ENCODE peak calls at places on chromosome 1, in eight cellular contexts. One of them, this sample, is unnamed.

GRCh38 chr1:98201640-98202039 is 280.8 kb upstream of the DPYD start:
- DNase-seq in GF-D8: no peak
- DNase-seq in iris pigment epithelial cell: peak; percentile 84
- DNase-seq in AG04449: peak; percentile 65
- DNase-seq in HS-5: no peak
- DNase-seq in endodermal cell: no peak
- DNase-seq in activated CD4-positive, CD25-positive, alpha-beta regulatory T cell: no peak
- DNase-seq in Caki2: no peak
- DNase-seq in this sample: no peak

GRCh38 chr1:116909511-116910378 is at the start of gene PTGFRN:
- DNase-seq in endodermal cell: peak; percentile 92
- DNase-seq in AG04449: no peak
- DNase-seq in activated CD4-positive, CD25-positive, alpha-beta regulatory T cell: no peak
- DNase-seq in HS-5: no peak
- DNase-seq in iris pigment epithelial cell: peak; percentile 50
- DNase-seq in GF-D8: no peak
- DNase-seq in Caki2: peak; percentile 60
- DNase-seq in this sample: peak; percentile 19

GRCh38 chr1:94463765-94464330 is 45.7 kb downstream of the ABCD3 start:
- DNase-seq in iris pigment epithelial cell: peak; percentile 63
- DNase-seq in Caki2: peak; percentile 53
- DNase-seq in GF-D8: peak; percentile 56
- DNase-seq in activated CD4-positive, CD25-positive, alpha-beta regulatory T cell: no peak
- DNase-seq in AG04449: no peak
- DNase-seq in HS-5: no peak
- DNase-seq in endodermal cell: peak; percentile 46
- DNase-seq in this sample: peak; percentile 51

GRCh38 chr1:8370046-8370881 is 52.4 kb downstream of the SLC45A1 start:
- DNase-seq in iris pigment epithelial cell: no peak
- DNase-seq in activated CD4-positive, CD25-positive, alpha-beta regulatory T cell: no peak
- DNase-seq in Caki2: no peak
- DNase-seq in GF-D8: no peak
- DNase-seq in endodermal cell: peak; percentile 44
- DNase-seq in AG04449: no peak
- DNase-seq in HS-5: no peak
- DNase-seq in this sample: no peak

GRCh38 chr1:224333309-224333926 is 3.4 kb upstream of the NVL start:
- DNase-seq in activated CD4-positive, CD25-positive, alpha-beta regulatory T cell: no peak
- DNase-seq in AG04449: no peak
- DNase-seq in endodermal cell: no peak
- DNase-seq in GF-D8: peak; percentile 59
- DNase-seq in iris pigment epithelial cell: peak; percentile 67
- DNase-seq in HS-5: no peak
- DNase-seq in Caki2: peak; percentile 66
- DNase-seq in this sample: peak; percentile 51

GRCh38 chr1:230067441-230067870 is 418 bp downstream of the GALNT2 start:
- DNase-seq in AG04449: no peak
- DNase-seq in iris pigment epithelial cell: peak; percentile 48
- DNase-seq in activated CD4-positive, CD25-positive, alpha-beta regulatory T cell: no peak
- DNase-seq in HS-5: no peak
- DNase-seq in endodermal cell: no peak
- DNase-seq in Caki2: peak; percentile 31
- DNase-seq in GF-D8: no peak
- DNase-seq in this sample: no peak

GRCh38 chr1:42922687-42923366 is 35.8 kb downstream of the SLC2A1 start:
- DNase-seq in activated CD4-positive, CD25-positive, alpha-beta regulatory T cell: peak; percentile 15
- DNase-seq in GF-D8: peak; percentile 22
- DNase-seq in AG04449: no peak
- DNase-seq in Caki2: peak; percentile 67
- DNase-seq in endodermal cell: peak; percentile 92
- DNase-seq in iris pigment epithelial cell: peak; percentile 72
- DNase-seq in HS-5: peak; percentile 58
- DNase-seq in this sample: peak; percentile 80

GRCh38 chr1:50620680-50621329 is 197.6 kb upstream of the DMRTA2 start:
- DNase-seq in iris pigment epithelial cell: peak; percentile 54
- DNase-seq in GF-D8: no peak
- DNase-seq in activated CD4-positive, CD25-positive, alpha-beta regulatory T cell: no peak
- DNase-seq in HS-5: no peak
- DNase-seq in Caki2: peak; percentile 57
- DNase-seq in AG04449: no peak
- DNase-seq in endodermal cell: peak; percentile 75
- DNase-seq in this sample: peak; percentile 40

GRCh38 chr1:220278991-220279390 is 6.7 kb upstream of the RAB3GAP2 start:
- DNase-seq in Caki2: no peak
- DNase-seq in GF-D8: no peak
- DNase-seq in AG04449: no peak
- DNase-seq in iris pigment epithelial cell: peak; percentile 64
- DNase-seq in HS-5: no peak
- DNase-seq in activated CD4-positive, CD25-positive, alpha-beta regulatory T cell: no peak
- DNase-seq in endodermal cell: no peak
- DNase-seq in this sample: no peak

GRCh38 chr1:999797-1000356 is at the start of gene HES4:
- DNase-seq in activated CD4-positive, CD25-positive, alpha-beta regulatory T cell: no peak
- DNase-seq in AG04449: peak; percentile 51
- DNase-seq in Caki2: peak; percentile 91
- DNase-seq in iris pigment epithelial cell: peak; percentile 92
- DNase-seq in GF-D8: peak; percentile 76
- DNase-seq in endodermal cell: peak; percentile 97
- DNase-seq in HS-5: peak; percentile 53
- DNase-seq in this sample: peak; percentile 87

GRCh38 chr1:210332719-210333398 is 4.2 kb downstream of the HHAT start:
- DNase-seq in GF-D8: no peak
- DNase-seq in iris pigment epithelial cell: no peak
- DNase-seq in Caki2: no peak
- DNase-seq in AG04449: no peak
- DNase-seq in HS-5: no peak
- DNase-seq in activated CD4-positive, CD25-positive, alpha-beta regulatory T cell: no peak
- DNase-seq in endodermal cell: no peak
- DNase-seq in this sample: no peak

GRCh38 chr1:1168156-1168450 is 5.6 kb upstream of the TTLL10 start:
- DNase-seq in iris pigment epithelial cell: no peak
- DNase-seq in AG04449: no peak
- DNase-seq in Caki2: no peak
- DNase-seq in GF-D8: no peak
- DNase-seq in HS-5: no peak
- DNase-seq in endodermal cell: no peak
- DNase-seq in activated CD4-positive, CD25-positive, alpha-beta regulatory T cell: no peak
- DNase-seq in this sample: no peak

GRCh38 chr1:18565321-18565720 is 65.3 kb upstream of the PAX7 start:
- DNase-seq in HS-5: no peak
- DNase-seq in AG04449: no peak
- DNase-seq in endodermal cell: no peak
- DNase-seq in GF-D8: no peak
- DNase-seq in Caki2: no peak
- DNase-seq in iris pigment epithelial cell: no peak
- DNase-seq in activated CD4-positive, CD25-positive, alpha-beta regulatory T cell: no peak
- DNase-seq in this sample: no peak

GRCh38 chr1:101025283-101025679 is 303 bp downstream of the DPH5 start:
- DNase-seq in AG04449: no peak
- DNase-seq in endodermal cell: peak; percentile 74
- DNase-seq in activated CD4-positive, CD25-positive, alpha-beta regulatory T cell: no peak
- DNase-seq in iris pigment epithelial cell: peak; percentile 37
- DNase-seq in Caki2: no peak
- DNase-seq in HS-5: no peak
- DNase-seq in GF-D8: no peak
- DNase-seq in this sample: no peak

GRCh38 chr1:109840011-109840629 is 70.5 kb upstream of the CSF1 start:
- DNase-seq in iris pigment epithelial cell: peak; percentile 28
- DNase-seq in endodermal cell: no peak
- DNase-seq in AG04449: no peak
- DNase-seq in activated CD4-positive, CD25-positive, alpha-beta regulatory T cell: no peak
- DNase-seq in Caki2: no peak
- DNase-seq in GF-D8: no peak
- DNase-seq in HS-5: no peak
- DNase-seq in this sample: no peak

GRCh38 chr1:172845371-172845770 is 186.5 kb downstream of the FASLG start:
- DNase-seq in iris pigment epithelial cell: peak; percentile 65
- DNase-seq in endodermal cell: no peak
- DNase-seq in AG04449: no peak
- DNase-seq in HS-5: no peak
- DNase-seq in activated CD4-positive, CD25-positive, alpha-beta regulatory T cell: no peak
- DNase-seq in GF-D8: no peak
- DNase-seq in Caki2: no peak
- DNase-seq in this sample: no peak

GRCh38 chr1:7267493-7267892 is 482.2 kb downstream of the CAMTA1 start:
- DNase-seq in Caki2: peak; percentile 46
- DNase-seq in HS-5: no peak
- DNase-seq in AG04449: no peak
- DNase-seq in GF-D8: no peak
- DNase-seq in endodermal cell: peak; percentile 33
- DNase-seq in iris pigment epithelial cell: peak; percentile 43
- DNase-seq in activated CD4-positive, CD25-positive, alpha-beta regulatory T cell: no peak
- DNase-seq in this sample: peak; percentile 83

GRCh38 chr1:156281281-156282142 is 1.1 kb downstream of the SMG5 start:
- DNase-seq in iris pigment epithelial cell: peak; percentile 35
- DNase-seq in GF-D8: no peak
- DNase-seq in endodermal cell: no peak
- DNase-seq in AG04449: no peak
- DNase-seq in Caki2: peak; percentile 56
- DNase-seq in activated CD4-positive, CD25-positive, alpha-beta regulatory T cell: no peak
- DNase-seq in HS-5: no peak
- DNase-seq in this sample: peak; percentile 38

GRCh38 chr1:63665824-63666223 is 72.6 kb downstream of the PGM1 start:
- DNase-seq in AG04449: no peak
- DNase-seq in Caki2: no peak
- DNase-seq in iris pigment epithelial cell: no peak
- DNase-seq in endodermal cell: no peak
- DNase-seq in activated CD4-positive, CD25-positive, alpha-beta regulatory T cell: no peak
- DNase-seq in HS-5: no peak
- DNase-seq in GF-D8: no peak
- DNase-seq in this sample: no peak

GRCh38 chr1:110390096-110390495 is 730 bp downstream of the SLC16A4 start:
- DNase-seq in AG04449: peak; percentile 42
- DNase-seq in Caki2: peak; percentile 57
- DNase-seq in endodermal cell: no peak
- DNase-seq in HS-5: no peak
- DNase-seq in activated CD4-positive, CD25-positive, alpha-beta regulatory T cell: no peak
- DNase-seq in GF-D8: no peak
- DNase-seq in iris pigment epithelial cell: peak; percentile 96
- DNase-seq in this sample: peak; percentile 54

GRCh38 chr1:17168480-17168878 is 36.4 kb upstream of the PADI1 start:
- DNase-seq in endodermal cell: no peak
- DNase-seq in GF-D8: no peak
- DNase-seq in activated CD4-positive, CD25-positive, alpha-beta regulatory T cell: no peak
- DNase-seq in Caki2: no peak
- DNase-seq in AG04449: peak; percentile 89
- DNase-seq in iris pigment epithelial cell: peak; percentile 81
- DNase-seq in HS-5: peak; percentile 68
- DNase-seq in this sample: peak; percentile 82